ENCODE peak calls at places on chromosome 11, in four cellular contexts. I is body of pancreas, T is amygdala, L is GM23248. N is an unnamed sample.

GRCh38 chr11:115222218-115222862 is 281.9 kb downstream of the CADM1 start:
- DNase-seq in I (no peak), T (no peak), L (peak), N (no peak)

GRCh38 chr11:71266114-71266833 is 13.9 kb upstream of the SHANK2 start:
- DNase-seq in I (no peak), T (no peak), L (no peak), N (no peak)

GRCh38 chr11:66231561-66231960 is 36.9 kb upstream of the RAB1B start:
- DNase-seq in I (no peak), T (no peak), L (no peak), N (no peak)

GRCh38 chr11:15769203-15769602 is 587.1 kb downstream of the SOX6 start:
- DNase-seq in I (peak), T (no peak), L (no peak), N (no peak)

GRCh38 chr11:12777208-12777874 is 103.1 kb downstream of the TEAD1 start:
- DNase-seq in I (no peak), T (no peak), L (peak), N (peak)

GRCh38 chr11:111635706-111636045 is 33.4 kb downstream of the SIK2 start:
- DNase-seq in I (peak), T (no peak), L (peak), N (peak)

GRCh38 chr11:93474122-93474521 is 69.1 kb downstream of the SMCO4 start:
- DNase-seq in I (no peak), T (no peak), L (no peak), N (no peak)

GRCh38 chr11:118277312-118277711 is 13.2 kb upstream of the MPZL2 start:
- DNase-seq in I (no peak), T (no peak), L (peak), N (peak)

GRCh38 chr11:70477607-70478006 is 79.3 kb downstream of the CTTN start:
- DNase-seq in I (no peak), T (no peak), L (no peak), N (no peak)

GRCh38 chr11:61512435-61512834 is 3.9 kb downstream of the LRRC10B start:
- DNase-seq in I (no peak), T (no peak), L (no peak), N (no peak)

GRCh38 chr11:118230088-118230487 is 5.3 kb upstream of the JAML start:
- DNase-seq in I (no peak), T (no peak), L (no peak), N (no peak)

GRCh38 chr11:116580828-116581227 is 192.0 kb downstream of the BUD13 start:
- DNase-seq in I (no peak), T (peak), L (peak), N (no peak)

GRCh38 chr11:64268687-64269379 is 15.6 kb downstream of the BAD start:
- DNase-seq in I (peak), T (no peak), L (peak), N (peak)

GRCh38 chr11:108708173-108708572 is 43.3 kb downstream of the DDX10 start:
- DNase-seq in I (no peak), T (no peak), L (no peak), N (no peak)